ENCODE peak calls at places on chromosomes 2 and 18, in nine cellular contexts. J, H, P, V, B, U, E, O and C are unnamed samples.

GRCh38 chr2:67215214-67215613 is 181.9 kb upstream of the ETAA1 start:
- DNase-seq in E (peak), O (no peak), J (no peak), B (peak), U (peak), H (peak), V (no peak), P (peak), C (peak)

GRCh38 chr2:101150306-101151140 is 659 bp downstream of the TBC1D8 start:
- DNase-seq in U (no peak), P (no peak), H (no peak), B (peak), J (no peak), O (peak), E (no peak), V (no peak), C (no peak)

GRCh38 chr18:65527879-65528633 is 222.8 kb upstream of the CDH7 start:
- DNase-seq in B (no peak), U (no peak), J (no peak), H (no peak), P (no peak), O (no peak), V (no peak), E (no peak), C (no peak)

GRCh38 chr2:133837441-133838090 is 269.3 kb upstream of the NCKAP5 start:
- DNase-seq in B (no peak), H (peak), U (peak), V (no peak), J (no peak), E (peak), O (no peak), P (no peak), C (peak)

GRCh38 chr2:240252872-240253511 is 112.5 kb upstream of the OTOS start:
- DNase-seq in V (no peak), P (no peak), J (no peak), E (no peak), H (no peak), B (no peak), O (peak), U (no peak), C (no peak)

GRCh38 chr2:63310614-63311013 is 260.0 kb downstream of the OTX1 start:
- DNase-seq in B (no peak), E (no peak), U (no peak), P (no peak), H (no peak), O (no peak), V (no peak), J (no peak), C (no peak)

GRCh38 chr2:238127165-238128060 is 11.1 kb upstream of the KLHL30 start:
- DNase-seq in U (no peak), V (peak), J (no peak), P (no peak), H (peak), O (peak), E (peak), B (peak), C (peak)

GRCh38 chr18:22411442-22411841 is 6.3 kb downstream of the CTAGE1 start:
- DNase-seq in O (no peak), H (no peak), B (no peak), E (no peak), P (no peak), U (no peak), V (no peak), J (no peak), C (peak)

GRCh38 chr18:11986061-11986460 is 4.8 kb downstream of the IMPA2 start:
- DNase-seq in U (no peak), O (peak), B (no peak), J (no peak), H (no peak), P (no peak), E (no peak), V (no peak), C (no peak)

GRCh38 chr18:44474067-44474411 is 206.6 kb upstream of the SETBP1 start:
- DNase-seq in U (no peak), H (no peak), P (no peak), E (no peak), J (no peak), O (no peak), V (no peak), B (no peak), C (no peak)

GRCh38 chr2:175251425-175252041 is 70.0 kb upstream of the ATP5MC3 start:
- DNase-seq in U (no peak), O (no peak), P (no peak), B (peak), J (no peak), H (peak), V (peak), E (peak), C (peak)

GRCh38 chr2:42089340-42089925 is 41.6 kb downstream of the PKDCC start:
- DNase-seq in P (no peak), E (peak), B (peak), J (no peak), U (no peak), V (no peak), O (peak), H (peak), C (peak)

GRCh38 chr2:160180172-160180571 is 19.9 kb downstream of the ITGB6 start:
- DNase-seq in B (no peak), H (no peak), V (no peak), O (no peak), P (no peak), U (no peak), J (no peak), E (no peak), C (no peak)

GRCh38 chr2:1848599-1848995 is 104.3 kb upstream of the PXDN start:
- DNase-seq in H (no peak), V (no peak), P (no peak), O (no peak), E (no peak), U (no peak), J (no peak), B (no peak), C (peak)

GRCh38 chr2:66000888-66001287 is 434.0 kb upstream of the MEIS1 start:
- DNase-seq in P (no peak), V (no peak), H (no peak), O (no peak), J (no peak), U (no peak), B (no peak), E (no peak), C (no peak)

GRCh38 chr2:126392889-126393288 is 263.1 kb upstream of the GYPC start:
- DNase-seq in E (no peak), J (no peak), H (no peak), U (no peak), P (no peak), B (no peak), O (no peak), V (no peak), C (no peak)

GRCh38 chr2:65204461-65205230 is 23.0 kb upstream of the ACTR2 start:
- DNase-seq in O (no peak), B (peak), H (no peak), E (peak), J (no peak), V (no peak), P (no peak), U (no peak), C (no peak)